ENCODE peak calls at places on chromosomes 11 and 22, in six cellular contexts. R is suprapubic skin, A is IMR-90, C is lower leg skin, T is K562, Q is ovary. L is an unnamed sample.

GRCh38 chr11:131671764-131672163 is 301.3 kb downstream of the NTM start:
- DNase-seq in Q (no peak), T (no peak), C (no peak), A (no peak), R (no peak), L (no peak)

GRCh38 chr22:37333724-37334460 is 51.6 kb downstream of the CYTH4 start:
- DNase-seq in A (no peak), T (no peak), R (no peak), C (no peak), Q (no peak), L (no peak)

GRCh38 chr22:36911887-36912661 is 1.4 kb upstream of the CSF2RB start:
- DNase-seq in Q (no peak), C (peak), A (no peak), T (no peak), R (no peak), L (no peak)

GRCh38 chr11:102468636-102469195 is 16.2 kb upstream of the TMEM123 start:
- DNase-seq in C (no peak), A (no peak), R (no peak), Q (no peak), T (no peak), L (no peak)

GRCh38 chr11:34507156-34507555 is 6.4 kb downstream of the ELF5 start:
- DNase-seq in A (no peak), C (peak), Q (no peak), T (no peak), R (no peak), L (no peak)

GRCh38 chr22:44371741-44372525 is 59.2 kb upstream of the SHISAL1 start:
- DNase-seq in A (no peak), Q (peak), T (no peak), C (no peak), R (no peak), L (no peak)

GRCh38 chr11:119909495-119909894 is 180.5 kb upstream of the NECTIN1 start:
- DNase-seq in R (no peak), A (no peak), Q (no peak), T (no peak), C (no peak), L (no peak)

GRCh38 chr11:64718780-64719124 is 4.2 kb downstream of the NRXN2 start:
- DNase-seq in A (no peak), Q (no peak), T (no peak), R (no peak), C (no peak), L (no peak)

GRCh38 chr11:36411202-36411640 is 98.9 kb downstream of the TRAF6 start:
- DNase-seq in A (no peak), T (no peak), Q (no peak), R (no peak), C (peak), L (peak)

GRCh38 chr11:118572914-118573550 is 823 bp downstream of the ARCN1 start:
- DNase-seq in A (peak), C (no peak), T (peak), R (no peak), Q (no peak), L (no peak)

GRCh38 chr22:46878549-46878948 is 116.1 kb downstream of the TBC1D22A start:
- DNase-seq in A (no peak), T (peak), R (no peak), C (no peak), Q (no peak), L (no peak)

GRCh38 chr11:47314992-47315391 is 37.5 kb downstream of the MYBPC3 start:
- DNase-seq in Q (no peak), R (no peak), T (no peak), A (peak), C (peak), L (no peak)

GRCh38 chr11:92580931-92581330 is 356.3 kb downstream of the FAT3 start:
- DNase-seq in Q (no peak), R (no peak), T (no peak), A (no peak), C (no peak), L (no peak)

GRCh38 chr11:75279273-75279672 is 38.7 kb downstream of the TPBGL start:
- DNase-seq in A (peak), C (peak), T (no peak), R (peak), Q (peak), L (no peak)

GRCh38 chr11:85682330-85683305 is 3.4 kb downstream of the CCDC89 start:
- DNase-seq in T (peak), C (peak), A (peak), R (peak), Q (peak), L (peak)

GRCh38 chr11:64553554-64554201 is 37.3 kb upstream of the SLC22A12 start:
- DNase-seq in T (peak), R (peak), A (peak), Q (peak), C (no peak), L (peak)

GRCh38 chr11:101582242-101583052 is 1.4 kb downstream of the TRPC6 start:
- DNase-seq in R (no peak), A (peak), C (no peak), Q (peak), T (no peak), L (no peak)

GRCh38 chr22:25404923-25405853 is 159.3 kb upstream of the GRK3 start:
- DNase-seq in R (peak), C (peak), Q (peak), A (peak), T (peak), L (peak)

GRCh38 chr22:36194971-36195370 is 6.6 kb downstream of the APOL4 start:
- DNase-seq in C (peak), A (peak), T (no peak), Q (peak), R (no peak), L (peak)

GRCh38 chr11:72627594-72628281 is 46.5 kb downstream of the PDE2A start:
- DNase-seq in C (no peak), A (no peak), Q (no peak), T (no peak), R (no peak), L (no peak)

GRCh38 chr11:118275184-118275583 is 11.1 kb upstream of the MPZL2 start:
- DNase-seq in C (no peak), A (no peak), Q (no peak), T (no peak), R (no peak), L (no peak)

GRCh38 chr11:93668171-93668570 is 6.7 kb downstream of the CEP295 start:
- DNase-seq in Q (no peak), R (no peak), A (peak), T (no peak), C (no peak), L (no peak)

GRCh38 chr11:109853156-109853776 is 239.9 kb upstream of the ZC3H12C start:
- DNase-seq in A (peak), T (peak), Q (no peak), R (no peak), C (no peak), L (no peak)

GRCh38 chr22:43007519-43008102 is 7.3 kb downstream of the PACSIN2 start:
- DNase-seq in C (no peak), Q (no peak), T (peak), A (peak), R (no peak), L (no peak)

GRCh38 chr11:72534859-72535547 is 100.7 kb upstream of the CLPB start:
- DNase-seq in A (no peak), C (peak), R (no peak), Q (no peak), T (no peak), L (no peak)

GRCh38 chr11:114168691-114169090 is 109.2 kb downstream of the ZBTB16 start:
- DNase-seq in R (no peak), A (no peak), Q (no peak), C (no peak), T (no peak), L (peak)
- TF ChIP-seq POLR2A in R (no peak), A (no peak), Q (no peak), C (no peak), T (no peak), L (no peak)

GRCh38 chr22:30421695-30422480 is 3.7 kb upstream of the MTFP1 start:
- DNase-seq in Q (no peak), T (no peak), R (no peak), A (no peak), C (no peak), L (no peak)

GRCh38 chr22:30424471-30425326 is 869 bp upstream of the MTFP1 start:
- DNase-seq in Q (no peak), R (no peak), A (peak), T (no peak), C (no peak), L (no peak)

GRCh38 chr22:30422481-30423295 is 2.9 kb upstream of the MTFP1 start:
- DNase-seq in R (peak), T (peak), Q (peak), C (peak), A (peak), L (peak)

GRCh38 chr22:30423959-30424380 is 1.6 kb upstream of the MTFP1 start:
- DNase-seq in A (peak), R (peak), Q (peak), C (peak), T (peak), L (peak)

GRCh38 chr22:30423296-30423958 is 2.1 kb upstream of the MTFP1 start:
- DNase-seq in R (peak), C (peak), Q (no peak), A (no peak), T (peak), L (no peak)
- TF ChIP-seq POLR2A in R (peak), C (peak), Q (peak), A (peak), T (peak), L (peak)

DNA sequence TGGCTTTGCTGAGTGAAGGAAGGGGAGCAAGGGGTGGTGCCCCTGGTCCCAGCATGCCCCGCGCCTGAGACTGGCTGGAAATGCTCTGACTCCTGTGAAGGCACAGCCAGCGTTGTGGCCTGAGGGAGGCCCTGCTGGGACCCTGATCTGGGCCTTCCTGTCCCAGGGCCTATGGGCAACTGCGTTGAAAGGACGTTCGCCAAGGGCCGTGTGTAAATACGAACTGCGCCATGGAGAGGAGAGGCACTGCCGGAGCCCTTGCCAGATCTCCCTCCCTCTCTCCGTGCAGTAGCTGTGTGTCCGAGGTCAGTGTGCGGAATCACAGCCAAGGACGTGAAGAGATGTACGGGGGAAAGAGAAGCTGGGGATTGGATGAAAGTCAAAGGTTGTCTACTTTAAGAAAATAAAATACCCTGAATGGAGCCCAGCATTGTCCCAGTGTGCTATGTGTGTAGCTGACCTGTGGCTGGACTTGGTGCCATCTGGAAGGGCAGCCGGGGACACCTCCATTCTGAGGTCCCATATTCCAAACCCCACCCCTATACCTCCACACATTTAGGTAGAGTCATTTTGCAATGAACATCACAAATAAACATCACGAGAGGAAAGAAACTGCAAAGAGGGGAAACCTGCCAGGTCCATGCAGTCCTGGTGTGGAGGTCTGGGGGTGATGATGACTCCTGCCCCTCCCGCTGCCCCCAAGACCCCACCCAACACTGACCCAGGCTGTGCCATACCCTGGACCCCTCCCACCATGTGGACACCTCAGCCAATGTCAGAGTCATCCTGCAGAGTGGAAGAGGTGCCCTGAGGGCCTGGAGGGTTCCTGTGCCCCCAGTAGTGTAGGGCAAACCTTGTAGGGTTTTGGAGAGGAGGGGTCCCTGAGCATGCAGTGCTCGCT is 16.9 kb downstream of the RSPH14 start:
- DNase-seq in Q (peak), T (peak), C (no peak), A (no peak), R (no peak), L (no peak)
- TF ChIP-seq POLR2A in Q (no peak), T (no peak), C (no peak), A (no peak), R (no peak), L (no peak)

GRCh38 chr11:60931897-60932296 is 7.6 kb downstream of the TMEM132A start:
- DNase-seq in A (no peak), R (peak), Q (no peak), T (no peak), C (no peak), L (no peak)
- TF ChIP-seq POLR2A in A (no peak), R (no peak), Q (no peak), T (no peak), C (no peak), L (no peak)

GRCh38 chr11:116928845-116929244 is 91.4 kb upstream of the APOA1 start:
- DNase-seq in C (no peak), R (no peak), A (no peak), Q (no peak), T (no peak), L (no peak)

GRCh38 chr11:116930177-116930576 is 92.8 kb upstream of the APOA1 start:
- DNase-seq in A (peak), R (no peak), Q (no peak), C (no peak), T (no peak), L (no peak)

GRCh38 chr11:116927163-116927772 is 89.8 kb upstream of the APOA1 start:
- DNase-seq in T (no peak), A (no peak), C (no peak), Q (no peak), R (no peak), L (no peak)

GRCh38 chr11:116929393-116930090 is 92.1 kb upstream of the APOA1 start:
- DNase-seq in T (no peak), C (no peak), R (no peak), Q (no peak), A (peak), L (no peak)

GRCh38 chr11:116928102-116928777 is 90.8 kb upstream of the APOA1 start:
- DNase-seq in R (no peak), T (no peak), C (no peak), A (no peak), Q (no peak), L (no peak)
- TF ChIP-seq POLR2A in R (no peak), T (no peak), C (no peak), A (no peak), Q (no peak), L (no peak)

L was measured in gastrocnemius medialis.